ENCODE peak calls at places on chromosomes 13 and 19, in six cellular contexts. O is hepatocyte; Z is A549; M is naive thymus-derived CD4-positive, alpha-beta T cell; P is neuronal stem cell; F is upper lobe of right lung. C is an unnamed sample.

GRCh38 chr13:30464496-30465351 is 1.0 kb downstream of the HMGB1 start:
- DNase-seq in F (peak; percentile 88), M (peak; percentile 83), O (peak; percentile 90), P (peak; percentile 72), Z (peak; percentile 22), C (peak; percentile 34)

GRCh38 chr19:8576273-8576993 is 809 bp downstream of the MYO1F start:
- DNase-seq in O (no peak), M (no peak), F (no peak), Z (no peak), P (no peak), C (no peak)

GRCh38 chr13:32214073-32214472 is 101.1 kb downstream of the ZAR1L start:
- DNase-seq in Z (no peak), P (no peak), O (no peak), F (no peak), M (no peak), C (no peak)

GRCh38 chr13:30504081-30504480 is 38.3 kb upstream of the HMGB1 start:
- DNase-seq in M (no peak), Z (no peak), O (no peak), F (no peak), P (no peak), C (no peak)

GRCh38 chr13:106295971-106296370 is 239.5 kb downstream of the EFNB2 start:
- DNase-seq in Z (no peak), P (no peak), F (no peak), O (no peak), M (no peak), C (no peak)

GRCh38 chr13:25886438-25887214 is 165.2 kb downstream of the SHISA2 start:
- DNase-seq in O (peak; percentile 62), M (no peak), F (no peak), P (no peak), Z (no peak), C (peak; percentile 27)

GRCh38 chr19:23116802-23117571 is at the start of gene ZNF730:
- DNase-seq in P (peak; percentile 89), Z (no peak), M (peak; percentile 14), F (peak; percentile 63), O (peak; percentile 95), C (peak; percentile 69)

GRCh38 chr19:30406220-30406944 is 34.2 kb downstream of the ZNF536 start:
- DNase-seq in P (no peak), F (no peak), O (peak; percentile 61), Z (peak; percentile 69), M (no peak), C (no peak)

GRCh38 chr13:49023441-49023840 is 47.7 kb downstream of the FNDC3A start:
- DNase-seq in P (no peak), Z (no peak), M (no peak), O (no peak), F (no peak), C (peak; percentile 32)

GRCh38 chr13:30796833-30797601 is 61.7 kb downstream of the ALOX5AP start:
- DNase-seq in M (no peak), O (no peak), P (no peak), F (no peak), Z (no peak), C (no peak)

GRCh38 chr13:48000559-48001126 is 430 bp downstream of the SUCLA2 start:
- DNase-seq in O (peak; percentile 30), P (no peak), Z (peak; percentile 5), F (no peak), M (peak; percentile 16), C (no peak)

GRCh38 chr13:45511310-45512147 is 46.8 kb downstream of the COG3 start:
- DNase-seq in M (peak; percentile 45), Z (peak; percentile 30), P (peak; percentile 69), F (no peak), O (peak; percentile 80), C (peak; percentile 50)

GRCh38 chr13:49441846-49442245 is 2.0 kb downstream of the CAB39L start:
- DNase-seq in Z (no peak), O (no peak), F (no peak), M (no peak), P (no peak), C (no peak)

GRCh38 chr13:35796627-35797026 is 320.1 kb upstream of the MAB21L1 start:
- DNase-seq in Z (no peak), F (no peak), O (peak; percentile 23), P (no peak), M (no peak), C (no peak)

GRCh38 chr13:40665754-40666057 is 735 bp downstream of the FOXO1 start:
- DNase-seq in M (peak; percentile 39), Z (peak; percentile 13), P (no peak), O (no peak), F (no peak), C (no peak)

GRCh38 chr13:35573639-35574038 is 97.2 kb upstream of the MAB21L1 start:
- DNase-seq in O (no peak), F (no peak), M (no peak), Z (no peak), P (no peak), C (no peak)

GRCh38 chr13:32894589-32895001 is 121.6 kb upstream of the KL start:
- DNase-seq in M (no peak), P (no peak), Z (no peak), F (no peak), O (no peak), C (no peak)

GRCh38 chr19:45187421-45188100 is 9.0 kb downstream of the BLOC1S3 start:
- DNase-seq in F (no peak), Z (peak; percentile 49), M (peak; percentile 31), O (peak; percentile 61), P (no peak), C (no peak)

GRCh38 chr13:113045214-113046007 is 60.2 kb upstream of the F7 start:
- DNase-seq in P (no peak), M (no peak), O (no peak), Z (no peak), F (no peak), C (no peak)

GRCh38 chr19:1650627-1651009 is 1.8 kb downstream of the TCF3 start:
- DNase-seq in F (no peak), M (peak; percentile 64), Z (no peak), O (no peak), P (peak; percentile 21), C (no peak)

GRCh38 chr19:41411682-41412265 is 14.2 kb downstream of the BCKDHA start:
- DNase-seq in M (no peak), Z (no peak), O (no peak), P (no peak), F (no peak), C (no peak)

GRCh38 chr19:28023064-28023463 is 1189.9 kb downstream of the UQCRFS1 start:
- DNase-seq in P (no peak), F (no peak), Z (no peak), M (no peak), O (peak; percentile 21), C (no peak)

GRCh38 chr19:35155441-35155840 is 906 bp downstream of the FXYD5 start:
- DNase-seq in M (no peak), Z (no peak), F (no peak), P (no peak), O (no peak), C (no peak)

GRCh38 chr19:42135836-42136235 is 3.6 kb upstream of the POU2F2 start:
- DNase-seq in F (no peak), P (no peak), M (no peak), Z (no peak), O (no peak), C (no peak)

GRCh38 chr19:38839816-38840582 is 8.4 kb upstream of the ECH1 start:
- DNase-seq in Z (no peak), P (no peak), O (no peak), F (no peak), M (no peak), C (no peak)

GRCh38 chr13:99320693-99321481 is 13.7 kb upstream of the GPR183 start:
- DNase-seq in F (no peak), Z (no peak), M (peak; percentile 78), P (no peak), O (no peak), C (peak; percentile 44)

GRCh38 chr13:113977976-113978375 is 4.1 kb upstream of the C13orf46 start:
- DNase-seq in M (no peak), Z (no peak), P (no peak), O (no peak), F (peak; percentile 33), C (no peak)

GRCh38 chr13:80296638-80297037 is 44.3 kb downstream of the SPRY2 start:
- DNase-seq in O (no peak), Z (no peak), P (no peak), F (no peak), M (no peak), C (no peak)

GRCh38 chr19:18940791-18941627 is at the start of gene HOMER3:
- DNase-seq in O (peak; percentile 93), F (peak; percentile 91), M (peak; percentile 61), Z (peak; percentile 79), P (peak; percentile 81), C (no peak)

GRCh38 chr19:18500376-18500775 is 21.5 kb downstream of the ELL start:
- DNase-seq in P (no peak), M (no peak), Z (no peak), F (no peak), O (no peak), C (no peak)

GRCh38 chr19:464146-464545 is 3.3 kb upstream of the SHC2 start:
- DNase-seq in Z (no peak), M (no peak), F (no peak), O (no peak), P (no peak), C (no peak)

GRCh38 chr13:76993473-76993872 is 1.6 kb downstream of the CLN5 start:
- DNase-seq in M (no peak), P (no peak), F (no peak), Z (no peak), O (no peak), C (no peak)
- H3K27ac ChIP-seq in M (peak overlapping the region; percentile 96), P (no peak overlapping the region), F (no peak overlapping the region), Z (no peak overlapping the region), O (no peak overlapping the region), C (no peak overlapping the region)

GRCh38 chr13:96984061-96984508 is 10.2 kb downstream of the OXGR1 start:
- DNase-seq in Z (no peak), O (peak; percentile 61), M (no peak), F (peak; percentile 73), P (no peak), C (no peak)
- H3K4me3 ChIP-seq in Z (no peak overlapping the region), O (no peak overlapping the region), M (no peak overlapping the region), F (peak overlapping the region; percentile 2), P (no peak overlapping the region), C (no peak overlapping the region)

GRCh38 chr19:3979289-3979673 is 6.0 kb downstream of the EEF2 start:
- DNase-seq in M (no peak), O (no peak), P (no peak), F (no peak), Z (no peak), C (no peak)
- H3K27ac ChIP-seq in M (no peak overlapping the region), O (no peak overlapping the region), P (no peak overlapping the region), F (no peak overlapping the region), Z (no peak overlapping the region), C (no peak overlapping the region)

DNA sequence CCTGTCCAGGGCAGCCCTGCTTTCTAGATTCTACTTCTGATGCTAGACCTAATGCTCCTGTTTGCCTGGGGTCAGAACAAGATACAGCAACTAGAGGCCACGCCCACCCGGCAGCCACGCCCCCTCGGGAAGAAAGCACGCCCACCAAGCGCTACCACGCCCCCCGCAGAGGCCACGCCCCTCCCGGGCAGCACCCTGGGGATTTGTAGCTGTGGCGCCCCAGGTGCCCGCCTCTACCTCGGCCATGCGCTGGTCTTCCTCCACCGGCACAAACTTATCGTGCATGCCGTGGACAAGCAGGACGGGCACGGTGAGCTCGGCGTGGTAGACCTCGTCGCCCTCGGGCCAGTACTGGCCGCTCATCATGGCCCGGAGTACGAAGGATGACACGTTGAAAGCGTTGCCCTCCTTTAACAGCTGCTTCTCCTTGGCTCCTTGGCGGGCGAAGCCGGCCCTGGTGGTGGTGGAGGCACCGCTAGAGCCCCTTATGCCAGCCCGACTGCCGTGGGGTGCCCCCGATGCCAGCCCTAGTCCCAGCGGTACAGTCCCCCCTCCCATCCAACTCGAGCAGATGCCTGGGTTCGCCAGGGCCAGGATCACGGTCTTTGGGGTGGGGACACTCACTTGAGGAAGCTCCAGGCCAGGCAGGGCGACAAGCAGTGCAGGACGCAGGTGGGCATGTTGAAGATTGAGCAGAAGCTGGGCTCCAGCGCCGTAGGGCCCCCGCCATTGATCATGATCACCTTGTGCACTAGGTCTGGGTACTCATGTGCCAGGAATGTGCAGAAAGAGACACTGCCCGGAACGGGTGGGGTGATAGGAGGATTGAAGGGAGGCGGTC is 9.0 kb downstream of the ABHD8 start:
- DNase-seq in P (no peak), O (no peak), F (peak; percentile 77), Z (peak; percentile 42), M (peak; percentile 37), C (no peak)
- H3K4me3 ChIP-seq in P (peak overlapping the region; percentile 65), O (no peak overlapping the region), F (no peak overlapping the region), Z (no peak overlapping the region), M (no peak overlapping the region), C (no peak overlapping the region)